ENCODE peak calls at places on chromosomes 12 and 14, in four cellular contexts. G, S, B and Y are unnamed samples.

GRCh38 chr14:79825046-79825521 is 386.2 kb downstream of the DIO2 start:
- DNase-seq in G (peak; percentile 52), S (peak; percentile 77), B (peak; percentile 46), Y (peak; percentile 67)

GRCh38 chr12:54262403-54262925 is 17.5 kb downstream of the CBX5 start:
- DNase-seq in G (peak; percentile 61), S (peak; percentile 44), B (no peak), Y (peak; percentile 43)

GRCh38 chr14:57974896-57975295 is 109.0 kb upstream of the SLC35F4 start:
- DNase-seq in G (no peak), S (no peak), B (no peak), Y (peak; percentile 5)

GRCh38 chr12:22169281-22169824 is 123.3 kb downstream of the CMAS start:
- DNase-seq in G (no peak), S (no peak), B (no peak), Y (no peak)

GRCh38 chr14:21505009-21505553 is 6.1 kb downstream of the METTL3 start:
- DNase-seq in G (no peak), S (no peak), B (no peak), Y (no peak)

GRCh38 chr14:105885561-105886320 is 359.4 kb downstream of the TMEM121 start:
- DNase-seq in G (no peak), S (no peak), B (peak; percentile 5), Y (no peak)

GRCh38 chr12:76007640-76008039 is 23.9 kb downstream of the PHLDA1 start:
- DNase-seq in G (no peak), S (no peak), B (no peak), Y (no peak)

GRCh38 chr14:53858344-53858682 is 98.3 kb downstream of the BMP4 start:
- DNase-seq in G (no peak), S (no peak), B (no peak), Y (no peak)

GRCh38 chr12:32739279-32739678 is 16.4 kb downstream of the YARS2 start:
- DNase-seq in G (no peak), S (no peak), B (no peak), Y (no peak)

GRCh38 chr12:46268349-46268616 is 560 bp downstream of the SLC38A1 start:
- DNase-seq in G (peak; percentile 19), S (peak; percentile 20), B (no peak), Y (no peak)

DNA sequence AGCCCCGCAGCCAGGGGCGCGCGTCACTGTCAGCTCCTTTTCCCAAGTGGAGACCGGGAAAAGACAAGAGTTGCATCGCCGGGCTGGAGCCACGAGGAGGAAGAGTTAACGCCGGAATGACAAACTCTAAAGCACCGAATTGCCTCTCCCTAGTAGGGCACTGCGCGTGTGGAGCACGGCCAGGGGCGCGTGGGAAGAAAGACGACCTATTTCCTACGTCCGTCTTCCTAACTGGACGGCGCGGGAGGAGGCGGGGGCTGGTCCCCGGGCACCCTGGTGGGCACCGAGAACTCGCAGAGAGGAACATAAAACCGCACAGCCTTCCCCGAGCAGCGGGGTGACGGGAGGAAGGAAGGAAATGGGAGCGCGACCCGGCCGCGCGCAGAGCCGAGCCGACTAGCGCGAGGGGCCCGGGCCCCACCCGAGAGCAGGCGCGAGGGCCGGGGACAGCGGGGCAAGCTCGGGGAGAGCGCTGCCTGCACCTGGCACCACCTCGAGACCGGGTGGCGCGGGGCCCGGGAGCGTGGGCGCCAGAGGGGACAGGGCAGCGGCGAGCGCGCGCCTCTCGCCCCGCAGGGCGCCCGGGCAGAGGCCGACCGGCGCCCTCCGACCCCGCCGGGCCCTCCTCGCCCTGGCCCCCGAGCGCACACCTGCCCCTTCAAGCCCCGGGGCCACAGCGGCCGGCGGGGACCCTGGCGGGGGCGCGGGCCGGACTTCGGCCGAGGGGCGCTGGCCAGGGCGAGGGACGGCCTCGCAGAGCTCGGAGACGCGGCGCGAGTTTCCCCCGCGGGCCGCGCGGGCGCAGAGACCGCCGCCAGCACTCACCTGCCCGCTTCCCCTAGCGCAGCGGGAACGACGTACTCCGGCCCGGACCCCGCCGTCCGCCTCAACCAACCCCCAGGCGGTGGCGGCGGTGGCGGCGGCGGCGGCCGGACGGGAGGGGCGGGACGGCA is 480 bp downstream of the SETD3 start:
- DNase-seq in G (peak; percentile 65), S (peak; percentile 67), B (peak; percentile 51), Y (peak; percentile 45)
- TF ChIP-seq CTCF in G (peak; percentile 19), S (no peak), B (peak; percentile 1), Y (peak; percentile 30)

GRCh38 chr14:52844262-52845060 is 53.1 kb upstream of the GNPNAT1 start:
- DNase-seq in G (no peak), S (peak; percentile 31), B (no peak), Y (no peak)
- H3K4me3 ChIP-seq in G (no peak overlapping the region), S (no peak overlapping the region), B (no peak overlapping the region), Y (no peak overlapping the region)

DNA sequence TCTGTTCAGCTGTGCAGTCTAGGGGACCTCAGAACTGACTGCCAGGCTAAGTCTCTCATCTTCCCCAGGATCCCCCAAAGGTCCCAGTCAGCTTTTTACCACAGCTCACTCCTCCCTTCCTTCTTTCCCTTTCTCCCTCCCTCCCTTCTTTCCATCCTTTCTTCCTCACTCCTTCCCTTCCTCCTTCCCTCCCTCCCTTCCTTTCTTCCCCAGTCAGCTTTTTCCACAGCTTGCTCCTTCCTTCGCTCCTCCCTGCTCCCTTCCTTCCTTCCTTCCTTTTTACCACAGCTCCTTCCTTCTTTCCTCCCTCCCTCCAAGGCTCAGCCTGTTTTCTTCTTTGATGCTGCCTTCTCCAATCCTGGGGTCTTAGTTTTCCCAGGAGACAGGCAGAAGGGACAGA is 39.2 kb downstream of the ATG14 start:
- DNase-seq in G (no peak), S (no peak), B (no peak), Y (no peak)
- H3K36me3 ChIP-seq in G (peaks cover 18% of the 10 kb centered on the region), S (peaks cover 8% of the 10 kb centered on the region), B (no peaks in the 10 kb centered on the region), Y (peaks cover 3% of the 10 kb centered on the region)

GRCh38 chr12:123005081-123005626 is 24.7 kb downstream of the ARL6IP4 start:
- DNase-seq in G (no peak), S (no peak), B (no peak), Y (no peak)

GRCh38 chr12:123003257-123003656 is 22.8 kb downstream of the ARL6IP4 start:
- DNase-seq in G (no peak), S (no peak), B (no peak), Y (no peak)

GRCh38 chr12:123001467-123001866 is 21.0 kb downstream of the ARL6IP4 start:
- DNase-seq in G (no peak), S (no peak), B (no peak), Y (no peak)

GRCh38 chr12:123006977-123007376 is 26.5 kb downstream of the ARL6IP4 start:
- DNase-seq in G (peak; percentile 51), S (peak; percentile 7), B (no peak), Y (no peak)

GRCh38 chr12:123004287-123004686 is 23.8 kb downstream of the ARL6IP4 start:
- DNase-seq in G (no peak), S (no peak), B (no peak), Y (no peak)
- TF ChIP-seq CTCF in G (no peak), S (no peak), B (no peak), Y (no peak)